ENCODE peak calls at places on chromosomes 7 and 10, in ten cellular contexts. X, Y, T, S, U, B, R, K, W and L are unnamed samples.
A peak's percentile ranks its signal among the peaks of the same experiment; 100 is the strongest.

GRCh38 chr7:66930341-66930740 is 9.3 kb downstream of the TMEM248 start:
- DNase-seq in X (no peak), Y (peak; percentile 81), T (peak; percentile 28), S (no peak), U (no peak), B (no peak), R (no peak), K (no peak), W (no peak), L (no peak)

GRCh38 chr7:80790877-80791276 is 128.0 kb downstream of the SEMA3C start:
- DNase-seq in X (no peak), Y (peak; percentile 33), T (no peak), S (no peak), U (no peak), B (no peak), R (no peak), K (peak; percentile 56), W (no peak), L (no peak)

GRCh38 chr7:138716889-138717288 is 15.7 kb upstream of the SVOPL start:
- DNase-seq in X (no peak), Y (no peak), T (no peak), S (no peak), U (no peak), B (no peak), R (no peak), K (no peak), W (no peak), L (no peak)

GRCh38 chr7:129652914-129653313 is 41.4 kb downstream of the NRF1 start:
- DNase-seq in X (no peak), Y (no peak), T (no peak), S (no peak), U (no peak), B (no peak), R (no peak), K (no peak), W (no peak), L (no peak)

GRCh38 chr7:23065974-23066373 is 39.6 kb upstream of the KLHL7 start:
- DNase-seq in X (no peak), Y (no peak), T (peak; percentile 77), S (no peak), U (no peak), B (no peak), R (no peak), K (no peak), W (no peak), L (no peak)

GRCh38 chr10:35493196-35494118 is 111.7 kb upstream of the GJD4 start:
- DNase-seq in X (no peak), Y (no peak), T (no peak), S (no peak), U (no peak), B (no peak), R (no peak), K (no peak), W (peak; percentile 52), L (no peak)

GRCh38 chr10:70319183-70319582 is 35.4 kb upstream of the NPFFR1 start:
- DNase-seq in X (no peak), Y (no peak), T (no peak), S (no peak), U (peak; percentile 61), B (no peak), R (no peak), K (no peak), W (no peak), L (no peak)

GRCh38 chr10:129021597-129022304 is 445.3 kb upstream of the MGMT start:
- DNase-seq in X (no peak), Y (no peak), T (no peak), S (no peak), U (no peak), B (no peak), R (no peak), K (no peak), W (no peak), L (no peak)

GRCh38 chr7:43531700-43532099 is 51.2 kb upstream of the STK17A start:
- DNase-seq in X (no peak), Y (no peak), T (no peak), S (no peak), U (no peak), B (no peak), R (no peak), K (no peak), W (no peak), L (no peak)

GRCh38 chr7:129617178-129617577 is 5.7 kb downstream of the NRF1 start:
- DNase-seq in X (no peak), Y (no peak), T (no peak), S (no peak), U (no peak), B (no peak), R (no peak), K (no peak), W (no peak), L (no peak)

GRCh38 chr10:34018811-34019210 is 684.3 kb upstream of the NRP1 start:
- DNase-seq in X (no peak), Y (no peak), T (no peak), S (no peak), U (no peak), B (no peak), R (no peak), K (no peak), W (no peak), L (no peak)

GRCh38 chr7:26291699-26292538 is at the start of gene SNX10:
- DNase-seq in X (no peak), Y (peak; percentile 65), T (peak; percentile 65), S (no peak), U (no peak), B (peak; percentile 77), R (peak; percentile 27), K (peak; percentile 68), W (peak; percentile 91), L (peak; percentile 54)

GRCh38 chr7:26295015-26295414 is 3.4 kb downstream of the SNX10 start:
- DNase-seq in X (no peak), Y (no peak), T (no peak), S (no peak), U (no peak), B (no peak), R (no peak), K (no peak), W (no peak), L (no peak)

GRCh38 chr7:26293569-26294308 is 2.1 kb downstream of the SNX10 start:
- DNase-seq in X (no peak), Y (no peak), T (no peak), S (no peak), U (no peak), B (peak; percentile 59), R (no peak), K (no peak), W (peak; percentile 53), L (peak; percentile 46)

GRCh38 chr7:26292768-26293560 is 1.3 kb downstream of the SNX10 start:
- DNase-seq in X (no peak), Y (no peak), T (no peak), S (peak; percentile 54), U (no peak), B (no peak), R (no peak), K (no peak), W (peak; percentile 37), L (no peak)

DNA sequence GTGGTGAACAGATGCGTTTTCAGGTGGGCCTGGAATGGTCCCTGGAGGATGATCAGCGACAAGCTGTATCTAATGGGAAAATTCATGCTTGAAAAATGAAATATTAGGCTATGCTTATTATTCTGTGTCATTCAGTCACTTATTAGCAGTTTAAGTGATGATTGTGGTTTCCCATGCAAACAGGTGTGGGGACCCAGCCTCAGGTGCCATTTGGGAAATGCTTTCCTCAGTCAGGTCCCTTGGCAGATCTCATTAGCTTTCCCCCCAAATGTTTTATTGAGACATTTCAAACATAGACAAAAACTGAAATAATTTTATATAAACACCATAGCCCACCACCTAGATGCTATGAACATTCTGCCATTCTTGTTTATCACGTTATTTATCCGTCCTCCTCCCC is 411 bp upstream of the SNX10 start:
- DNase-seq in X (no peak), Y (no peak), T (no peak), S (no peak), U (no peak), B (no peak), R (no peak), K (no peak), W (no peak), L (no peak)
- H3K27ac ChIP-seq in X (no peak overlapping the region), Y (no peak overlapping the region), T (no peak overlapping the region), S (no peak overlapping the region), U (no peak overlapping the region), B (no peak overlapping the region), R (no peak overlapping the region), K (no peak overlapping the region), W (peak overlapping the region; percentile 35), L (no peak overlapping the region)

GRCh38 chr7:73715648-73716317 is 3.7 kb downstream of the STX1A start:
- DNase-seq in X (peak; percentile 92), Y (no peak), T (peak; percentile 99), S (no peak), U (no peak), B (no peak), R (no peak), K (no peak), W (peak; percentile 54), L (no peak)
- H3K27ac ChIP-seq in X (no peak overlapping the region), Y (no peak overlapping the region), T (peak overlapping the region; percentile 91), S (no peak overlapping the region), U (no peak overlapping the region), B (no peak overlapping the region), R (no peak overlapping the region), K (no peak overlapping the region), W (no peak overlapping the region), L (no peak overlapping the region)

GRCh38 chr7:127807340-127807739 is 155.3 kb downstream of the SND1 start:
- DNase-seq in X (no peak), Y (no peak), T (no peak), S (no peak), U (no peak), B (no peak), R (no peak), K (no peak), W (no peak), L (no peak)

GRCh38 chr7:127799535-127800305 is 147.7 kb downstream of the SND1 start:
- DNase-seq in X (no peak), Y (no peak), T (no peak), S (no peak), U (no peak), B (no peak), R (no peak), K (no peak), W (no peak), L (no peak)

GRCh38 chr7:127807829-127808228 is 155.8 kb downstream of the SND1 start:
- DNase-seq in X (no peak), Y (no peak), T (no peak), S (no peak), U (no peak), B (no peak), R (no peak), K (no peak), W (no peak), L (no peak)

GRCh38 chr7:127802845-127803244 is 150.9 kb downstream of the SND1 start:
- DNase-seq in X (no peak), Y (no peak), T (no peak), S (no peak), U (no peak), B (no peak), R (no peak), K (no peak), W (no peak), L (no peak)

GRCh38 chr7:127803626-127804025 is 151.6 kb downstream of the SND1 start:
- DNase-seq in X (no peak), Y (no peak), T (peak; percentile 48), S (no peak), U (no peak), B (no peak), R (no peak), K (no peak), W (no peak), L (no peak)
- H3K27ac ChIP-seq in X (no peak overlapping the region), Y (no peak overlapping the region), T (no peak overlapping the region), S (no peak overlapping the region), U (no peak overlapping the region), B (no peak overlapping the region), R (no peak overlapping the region), K (no peak overlapping the region), W (no peak overlapping the region), L (no peak overlapping the region)

GRCh38 chr7:151677581-151678226 is 158.0 kb upstream of the RHEB start:
- DNase-seq in X (no peak), Y (no peak), T (no peak), S (no peak), U (no peak), B (no peak), R (no peak), K (no peak), W (no peak), L (no peak)
- H3K27ac ChIP-seq in X (no peak overlapping the region), Y (no peak overlapping the region), T (no peak overlapping the region), S (peak overlapping the region; percentile 74), U (peak overlapping the region; percentile 46), B (no peak overlapping the region), R (no peak overlapping the region), K (no peak overlapping the region), W (no peak overlapping the region), L (no peak overlapping the region)